ENCODE peak calls at places on chromosomes 5 and 9, in six cellular contexts. X, C, E, A, S and Q are unnamed samples.
A peak's percentile ranks its signal among the peaks of the same experiment; 100 is the strongest.

GRCh38 chr5:107743357-107744000 is 72.7 kb upstream of the EFNA5 start:
- DNase-seq in X (no peak), C (no peak), E (peak; percentile 54), A (no peak), S (no peak), Q (peak; percentile 6)

GRCh38 chr5:138240690-138241385 is 27.7 kb upstream of the CDC23 start:
- DNase-seq in X (no peak), C (no peak), E (no peak), A (no peak), S (no peak), Q (no peak)

GRCh38 chr5:23740029-23740428 is 232.6 kb downstream of the PRDM9 start:
- DNase-seq in X (no peak), C (no peak), E (no peak), A (no peak), S (no peak), Q (no peak)

GRCh38 chr5:143436871-143437270 is 33.4 kb upstream of the NR3C1 start:
- DNase-seq in X (no peak), C (no peak), E (peak; percentile 7), A (no peak), S (no peak), Q (no peak)

GRCh38 chr9:128916745-128917144 is 4.0 kb upstream of the PHYHD1 start:
- DNase-seq in X (no peak), C (no peak), E (no peak), A (no peak), S (no peak), Q (no peak)

GRCh38 chr5:173629628-173630027 is 13.2 kb upstream of the BOD1 start:
- DNase-seq in X (no peak), C (no peak), E (no peak), A (no peak), S (no peak), Q (peak; percentile 43)

GRCh38 chr5:174083041-174083827 is 37.7 kb downstream of the NSG2 start:
- DNase-seq in X (no peak), C (no peak), E (no peak), A (no peak), S (no peak), Q (no peak)

GRCh38 chr5:159316519-159317383 is 13.5 kb downstream of the IL12B start:
- DNase-seq in X (no peak), C (no peak), E (peak; percentile 67), A (peak; percentile 41), S (no peak), Q (peak; percentile 60)

GRCh38 chr5:77326142-77326541 is 115.7 kb downstream of the PDE8B start:
- DNase-seq in X (no peak), C (no peak), E (no peak), A (no peak), S (no peak), Q (no peak)

GRCh38 chr9:122192914-122193525 is 33.3 kb downstream of the MORN5 start:
- DNase-seq in X (no peak), C (no peak), E (no peak), A (no peak), S (no peak), Q (no peak)

GRCh38 chr9:122197882-122198281 is 30.9 kb downstream of the LHX6 start:
- DNase-seq in X (peak; percentile 36), C (no peak), E (no peak), A (no peak), S (no peak), Q (no peak)

GRCh38 chr9:122193651-122194050 is 33.9 kb downstream of the MORN5 start:
- DNase-seq in X (no peak), C (no peak), E (no peak), A (no peak), S (no peak), Q (no peak)

GRCh38 chr9:122197334-122197872 is 31.4 kb downstream of the LHX6 start:
- DNase-seq in X (no peak), C (no peak), E (no peak), A (no peak), S (no peak), Q (no peak)

DNA sequence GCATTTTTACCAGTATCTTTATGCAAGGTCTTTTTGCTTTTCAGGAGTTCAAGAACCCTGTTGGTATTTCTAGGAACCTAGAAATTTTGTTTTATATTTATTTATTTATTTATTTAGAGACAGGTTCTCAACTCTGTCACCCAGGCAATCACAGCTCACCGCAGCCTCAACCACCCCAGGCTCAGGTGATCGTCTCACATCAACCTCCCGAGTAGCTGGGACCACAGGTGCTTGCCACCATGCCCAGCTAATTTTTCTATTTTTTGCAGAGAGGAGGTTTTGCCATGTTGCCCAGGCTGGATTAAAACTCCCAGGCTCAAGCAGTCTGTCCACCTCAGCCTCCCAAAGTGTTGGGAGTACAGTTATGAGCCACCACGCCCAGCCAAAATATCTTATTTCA is 32.9 kb downstream of the LHX6 start:
- DNase-seq in X (no peak), C (no peak), E (no peak), A (no peak), S (no peak), Q (no peak)
- TF ChIP-seq POLR2A in X (no peak), C (no peak), E (no peak), A (no peak), S (no peak), Q (no peak)

GRCh38 chr5:36690041-36690941 is 83.9 kb downstream of the SLC1A3 start:
- DNase-seq in X (peak; percentile 77), C (peak; percentile 83), E (peak; percentile 61), A (peak; percentile 79), S (peak; percentile 97), Q (peak; percentile 79)
- TF ChIP-seq POLR2A in X (no peak), C (no peak), E (no peak), A (no peak), S (no peak), Q (no peak)

GRCh38 chr9:97411789-97412627 is at the start of gene TDRD7:
- DNase-seq in X (peak; percentile 97), C (peak; percentile 75), E (peak; percentile 75), A (peak; percentile 93), S (peak; percentile 96), Q (peak; percentile 83)
- TF ChIP-seq POLR2A in X (peak; percentile 38), C (no peak), E (no peak), A (peak; percentile 56), S (no peak), Q (no peak)

GRCh38 chr5:180290568-180291233 is 1.2 kb downstream of the MAPK9 start:
- DNase-seq in X (no peak), C (no peak), E (no peak), A (no peak), S (no peak), Q (no peak)

GRCh38 chr5:180294401-180294800 is 2.5 kb upstream of the MAPK9 start:
- DNase-seq in X (no peak), C (no peak), E (no peak), A (no peak), S (peak; percentile 45), Q (no peak)

GRCh38 chr5:180289966-180290365 is 1.9 kb downstream of the MAPK9 start:
- DNase-seq in X (no peak), C (no peak), E (no peak), A (no peak), S (peak; percentile 84), Q (no peak)

GRCh38 chr5:180291234-180291940 is 496 bp downstream of the MAPK9 start:
- DNase-seq in X (peak; percentile 63), C (no peak), E (no peak), A (peak; percentile 26), S (peak; percentile 85), Q (no peak)

DNA sequence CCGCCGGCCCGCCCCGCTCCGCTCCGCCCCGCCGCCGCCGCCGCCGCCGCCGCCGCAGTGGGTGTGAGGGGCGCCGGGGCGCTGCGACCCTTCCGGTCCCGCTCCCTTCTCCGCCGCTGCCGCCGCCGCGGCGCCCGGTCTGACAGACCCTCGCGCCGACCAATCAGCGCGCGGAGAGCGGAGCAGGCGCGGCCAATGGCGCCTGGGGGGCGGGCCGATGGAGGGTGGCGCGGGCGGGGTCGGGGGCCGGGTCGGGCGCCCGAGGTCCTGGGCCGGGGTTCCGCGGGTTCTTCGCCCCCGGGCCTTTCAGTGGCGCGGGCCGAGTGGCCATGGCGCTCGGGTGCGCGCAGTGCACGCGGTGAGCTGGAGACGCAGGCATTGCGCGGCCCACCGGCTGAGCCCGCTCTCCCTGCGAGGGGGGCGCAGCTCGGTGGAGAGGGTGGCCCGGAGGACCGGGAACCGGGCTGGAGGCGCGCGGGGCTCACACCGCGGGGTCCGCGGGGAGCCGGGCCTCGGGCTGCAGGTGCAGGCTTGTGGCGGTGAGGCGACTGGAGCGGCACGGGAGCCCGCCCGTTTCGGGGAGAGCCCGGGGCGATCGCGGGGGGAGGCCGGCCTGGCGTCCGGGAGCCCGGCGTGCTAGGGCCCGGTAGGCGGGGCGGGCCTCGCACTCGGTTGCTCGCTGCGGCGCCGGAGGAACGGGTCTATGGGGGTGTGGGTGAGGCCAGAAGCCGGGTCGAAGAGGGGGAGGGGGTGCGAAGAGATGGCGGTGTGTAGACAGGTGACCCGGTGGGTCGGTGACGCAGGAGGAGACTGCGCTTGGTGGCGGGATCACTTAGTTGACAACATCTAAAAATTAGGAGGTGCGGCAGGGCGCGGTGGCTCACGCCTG is at the start of gene MAPK9:
- DNase-seq in X (peak; percentile 92), C (peak; percentile 68), E (peak; percentile 64), A (peak; percentile 88), S (peak; percentile 95), Q (peak; percentile 76)
- TF ChIP-seq POLR2A in X (peak; percentile 44), C (no peak), E (no peak), A (peak; percentile 48), S (no peak), Q (peak; percentile 71)

DNA sequence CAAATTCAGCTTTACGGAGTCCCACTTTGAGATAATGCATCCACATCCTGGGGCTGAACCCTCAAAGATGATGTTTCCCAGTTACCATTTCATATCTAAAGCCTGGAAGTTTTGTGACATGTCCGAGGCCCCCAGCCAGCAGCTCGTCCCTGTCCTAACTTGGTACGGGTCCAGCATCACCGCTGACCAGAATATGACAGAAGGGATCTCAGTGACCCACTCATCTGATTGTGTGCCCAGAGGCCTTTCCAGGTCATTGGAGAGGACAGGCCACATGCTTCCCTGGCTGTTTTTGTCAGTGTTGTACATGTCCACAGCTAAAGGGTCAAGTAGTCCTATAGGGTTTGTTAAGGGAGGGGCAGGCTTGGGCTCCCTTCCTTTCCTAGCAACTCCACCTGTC is 33.3 kb downstream of the SECISBP2 start:
- DNase-seq in X (no peak), C (no peak), E (no peak), A (no peak), S (peak; percentile 74), Q (no peak)
- TF ChIP-seq POLR2A in X (no peak), C (no peak), E (no peak), A (no peak), S (no peak), Q (no peak)

GRCh38 chr9:89378541-89378940 is 60.2 kb downstream of the SECISBP2 start:
- DNase-seq in X (no peak), C (no peak), E (no peak), A (no peak), S (no peak), Q (no peak)
- TF ChIP-seq POLR2A in X (no peak), C (no peak), E (no peak), A (no peak), S (no peak), Q (no peak)